ENCODE peak calls at places on chromosomes 7 and 10, in five cellular contexts. M, H, G, L and K are unnamed samples.

GRCh38 chr10:91313761-91314520 is 93.5 kb downstream of the PCGF5 start:
- DNase-seq in H (no peak), L (no peak), G (no peak), M (no peak), K (no peak)

GRCh38 chr10:83680470-83680891 is 458.8 kb upstream of the GHITM start:
- DNase-seq in M (no peak), L (no peak), G (no peak), H (no peak), K (no peak)

GRCh38 chr7:100875356-100875751 is 451 bp downstream of the SRRT start:
- DNase-seq in L (no peak), G (peak; percentile 79), H (no peak), M (no peak), K (no peak)

GRCh38 chr7:66627151-66627681 is 1.5 kb upstream of the KCTD7 start:
- DNase-seq in G (peak; percentile 58), L (no peak), M (no peak), H (no peak), K (no peak)

GRCh38 chr7:1735262-1735661 is 65.2 kb downstream of the ELFN1 start:
- DNase-seq in L (no peak), M (no peak), G (no peak), H (no peak), K (no peak)

GRCh38 chr7:119596651-119597050 is 676.3 kb upstream of the KCND2 start:
- DNase-seq in L (no peak), H (no peak), M (no peak), G (no peak), K (no peak)

GRCh38 chr10:129740532-129741279 is 223.4 kb downstream of the EBF3 start:
- DNase-seq in G (no peak), M (no peak), H (no peak), L (no peak), K (no peak)

GRCh38 chr7:87628780-87629569 is 777 bp downstream of the RUNDC3B start:
- DNase-seq in M (peak; percentile 67), H (no peak), G (no peak), L (peak; percentile 67), K (no peak)

GRCh38 chr7:131745645-131746248 is 189.3 kb upstream of the PODXL start:
- DNase-seq in M (no peak), G (peak; percentile 63), L (no peak), H (no peak), K (no peak)

GRCh38 chr10:88881335-88881734 is 1.3 kb downstream of the STAMBPL1 start:
- DNase-seq in M (no peak), H (no peak), G (no peak), L (no peak), K (no peak)

GRCh38 chr7:106065560-106066500 is 46.3 kb downstream of the SYPL1 start:
- DNase-seq in M (no peak), L (peak; percentile 84), G (no peak), H (no peak), K (no peak)

GRCh38 chr7:1818581-1819200 is 148.6 kb downstream of the ELFN1 start:
- DNase-seq in G (no peak), M (peak; percentile 59), H (no peak), L (no peak), K (no peak)

GRCh38 chr7:432256-432655 is 87.4 kb downstream of the PDGFA start:
- DNase-seq in G (no peak), L (no peak), M (no peak), H (no peak), K (no peak)

GRCh38 chr10:97534746-97535367 is 36.1 kb downstream of the UBTD1 start:
- DNase-seq in M (no peak), H (no peak), L (no peak), G (peak; percentile 68), K (no peak)

GRCh38 chr7:151008143-151008510 is 16.2 kb downstream of the ATG9B start:
- DNase-seq in M (no peak), H (no peak), L (no peak), G (peak; percentile 66), K (no peak)

GRCh38 chr7:79547132-79547531 is 93.7 kb upstream of the MAGI2 start:
- DNase-seq in M (no peak), G (no peak), H (no peak), L (no peak), K (no peak)

GRCh38 chr10:100867564-100867963 is 45.2 kb upstream of the SLF2 start:
- DNase-seq in L (no peak), M (no peak), G (no peak), H (no peak), K (no peak)
- H3K27me3 ChIP-seq in L (no peaks in the 10 kb centered on the region), M (peaks cover 25% of the 10 kb centered on the region), G (no peaks in the 10 kb centered on the region), H (no peaks in the 10 kb centered on the region), K (peaks cover 23% of the 10 kb centered on the region)

DNA sequence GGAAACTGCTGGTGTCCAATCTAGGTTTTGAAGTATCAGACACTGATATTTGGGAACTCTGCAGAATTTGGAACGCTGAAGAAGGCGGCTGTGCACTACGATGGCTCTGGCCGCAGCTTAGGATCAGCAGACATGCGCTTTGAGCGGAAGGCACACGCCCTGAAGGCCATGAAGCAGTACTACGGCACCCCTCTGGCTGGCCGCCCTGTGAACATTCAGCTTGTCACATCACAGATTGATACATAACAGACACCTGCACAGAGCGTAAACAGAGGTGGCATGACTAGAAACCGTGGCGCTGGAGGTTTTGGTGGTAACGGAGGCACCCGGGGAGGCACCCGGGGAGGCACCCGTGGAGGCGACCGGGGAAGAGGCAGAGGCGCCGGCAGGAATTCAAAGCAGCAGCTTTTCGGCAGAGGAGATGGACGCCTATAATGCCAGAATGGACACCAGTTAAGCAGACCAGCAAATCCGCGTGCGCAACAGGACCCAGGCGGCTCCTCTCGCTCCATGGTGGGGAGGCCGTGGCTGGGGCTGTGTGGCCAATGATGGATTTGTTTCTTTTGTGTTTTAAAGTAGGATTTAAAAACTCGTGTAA is 22.2 kb upstream of the CCL24 start:
- DNase-seq in L (no peak), M (no peak), H (no peak), G (no peak), K (no peak)
- H3K27me3 ChIP-seq in L (no peaks in the 10 kb centered on the region), M (no peaks in the 10 kb centered on the region), H (no peaks in the 10 kb centered on the region), G (no peaks in the 10 kb centered on the region), K (peaks cover 2% of the 10 kb centered on the region)

GRCh38 chr10:101226888-101227736 is 2.2 kb downstream of the LBX1 start:
- DNase-seq in G (no peak), M (no peak), L (no peak), H (no peak), K (no peak)

GRCh38 chr10:101224060-101224909 is 5.0 kb downstream of the LBX1 start:
- DNase-seq in H (no peak), L (no peak), M (no peak), G (no peak), K (no peak)

GRCh38 chr10:101226506-101226887 is 2.8 kb downstream of the LBX1 start:
- DNase-seq in M (no peak), H (no peak), L (no peak), G (no peak), K (no peak)

GRCh38 chr10:101224910-101225823 is 4.1 kb downstream of the LBX1 start:
- DNase-seq in G (no peak), M (no peak), L (no peak), H (no peak), K (no peak)

DNA sequence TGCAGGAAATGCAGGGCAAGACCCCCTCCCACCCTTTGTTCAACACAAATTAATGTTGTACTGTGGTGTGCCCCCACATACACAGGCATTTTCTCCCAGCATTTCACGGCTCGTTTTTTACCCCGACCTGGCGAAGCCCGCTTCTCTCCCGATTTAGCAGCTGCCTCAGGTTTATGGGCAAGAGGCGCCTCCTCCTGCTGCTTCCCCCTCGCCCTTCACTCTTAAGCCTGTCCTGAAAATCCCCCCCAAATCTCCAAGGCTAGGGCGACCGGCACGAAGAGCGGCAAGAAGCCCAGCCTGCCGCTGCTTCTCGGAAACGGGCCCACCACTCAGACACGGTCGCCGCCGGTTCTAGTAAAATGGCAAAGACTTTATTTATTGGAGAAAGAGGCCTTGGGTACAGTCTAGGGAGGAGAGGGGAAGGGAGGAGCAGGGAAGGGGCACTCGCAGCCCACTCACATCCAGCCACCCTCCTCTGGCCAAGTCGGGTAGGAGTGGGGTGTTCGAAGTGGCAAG is 3.4 kb downstream of the LBX1 start:
- DNase-seq in G (no peak), M (no peak), H (no peak), L (no peak), K (no peak)
- H3K27me3 ChIP-seq in G (no peaks in the 10 kb centered on the region), M (peaks cover 99% of the 10 kb centered on the region), H (peaks cover 15% of the 10 kb centered on the region), L (peaks cover 99% of the 10 kb centered on the region), K (peaks cover 79% of the 10 kb centered on the region)

GRCh38 chr7:44292876-44293560 is 32.4 kb downstream of the CAMK2B start:
- DNase-seq in G (no peak), H (peak; percentile 3), M (peak; percentile 44), L (peak; percentile 12), K (no peak)

GRCh38 chr7:44293561-44294324 is 31.7 kb downstream of the CAMK2B start:
- DNase-seq in L (peak; percentile 6), H (peak; percentile 17), G (no peak), M (peak; percentile 47), K (no peak)

GRCh38 chr7:44291066-44291732 is 34.2 kb downstream of the CAMK2B start:
- DNase-seq in M (peak; percentile 80), L (no peak), G (no peak), H (peak; percentile 54), K (no peak)

GRCh38 chr7:44291733-44292395 is 33.5 kb downstream of the CAMK2B start:
- DNase-seq in G (no peak), H (no peak), L (no peak), M (no peak), K (no peak)

GRCh38 chr7:44292418-44292817 is 33.0 kb downstream of the CAMK2B start:
- DNase-seq in G (no peak), L (no peak), M (no peak), H (no peak), K (no peak)
- H3K27me3 ChIP-seq in G (no peaks in the 10 kb centered on the region), L (peaks cover 5% of the 10 kb centered on the region), M (peaks cover 37% of the 10 kb centered on the region), H (no peaks in the 10 kb centered on the region), K (peaks cover 39% of the 10 kb centered on the region)